ENCODE peak calls at places on chromosomes 7 and 10, in eight cellular contexts. One of them, this sample, is unnamed.
A peak's percentile ranks its signal among the peaks of the same experiment; 100 is the strongest.

GRCh38 chr7:79876769-79877362 is 257.8 kb upstream of the GNAI1 start:
- DNase-seq in brain microvascular endothelial cell: peak; percentile 97
- DNase-seq in fibroblast of lung: peak; percentile 99
- DNase-seq in heart left ventricle: no peak
- DNase-seq in dorsolateral prefrontal cortex: no peak
- DNase-seq in PC-9: peak; percentile 43
- DNase-seq in RWPE2: no peak
- DNase-seq in thoracic aorta: no peak
- DNase-seq in this sample: peak; percentile 4

GRCh38 chr7:29884399-29885272 is 78.3 kb downstream of the WIPF3 start:
- DNase-seq in fibroblast of lung: no peak
- DNase-seq in PC-9: no peak
- DNase-seq in heart left ventricle: no peak
- DNase-seq in brain microvascular endothelial cell: no peak
- DNase-seq in dorsolateral prefrontal cortex: peak; percentile 56
- DNase-seq in thoracic aorta: no peak
- DNase-seq in RWPE2: no peak
- DNase-seq in this sample: no peak

GRCh38 chr10:98321203-98321780 is 53.3 kb upstream of the LOXL4 start:
- DNase-seq in dorsolateral prefrontal cortex: no peak
- DNase-seq in thoracic aorta: no peak
- DNase-seq in brain microvascular endothelial cell: no peak
- DNase-seq in PC-9: no peak
- DNase-seq in fibroblast of lung: no peak
- DNase-seq in RWPE2: no peak
- DNase-seq in heart left ventricle: no peak
- DNase-seq in this sample: no peak

GRCh38 chr10:99337911-99338310 is 8.8 kb downstream of the CNNM1 start:
- DNase-seq in brain microvascular endothelial cell: no peak
- DNase-seq in dorsolateral prefrontal cortex: no peak
- DNase-seq in thoracic aorta: no peak
- DNase-seq in PC-9: no peak
- DNase-seq in fibroblast of lung: no peak
- DNase-seq in heart left ventricle: no peak
- DNase-seq in RWPE2: no peak
- DNase-seq in this sample: no peak

GRCh38 chr7:122412886-122413285 is 108.3 kb upstream of the FEZF1 start:
- DNase-seq in RWPE2: no peak
- DNase-seq in PC-9: no peak
- DNase-seq in brain microvascular endothelial cell: peak; percentile 78
- DNase-seq in heart left ventricle: no peak
- DNase-seq in fibroblast of lung: peak; percentile 93
- DNase-seq in dorsolateral prefrontal cortex: no peak
- DNase-seq in thoracic aorta: no peak
- DNase-seq in this sample: no peak

GRCh38 chr7:41887446-41887845 is 184.6 kb upstream of the INHBA start:
- DNase-seq in fibroblast of lung: no peak
- DNase-seq in RWPE2: no peak
- DNase-seq in PC-9: no peak
- DNase-seq in brain microvascular endothelial cell: no peak
- DNase-seq in thoracic aorta: no peak
- DNase-seq in dorsolateral prefrontal cortex: no peak
- DNase-seq in heart left ventricle: no peak
- DNase-seq in this sample: no peak

GRCh38 chr7:5494683-5495561 is 71.3 kb upstream of the TNRC18 start:
- DNase-seq in brain microvascular endothelial cell: peak; percentile 59
- DNase-seq in PC-9: peak; percentile 84
- DNase-seq in RWPE2: no peak
- DNase-seq in thoracic aorta: no peak
- DNase-seq in heart left ventricle: peak; percentile 80
- DNase-seq in dorsolateral prefrontal cortex: peak; percentile 88
- DNase-seq in fibroblast of lung: peak; percentile 73
- DNase-seq in this sample: peak; percentile 84

GRCh38 chr7:45687721-45688120 is 113.6 kb downstream of the ADCY1 start:
- DNase-seq in brain microvascular endothelial cell: no peak
- DNase-seq in heart left ventricle: no peak
- DNase-seq in dorsolateral prefrontal cortex: no peak
- DNase-seq in fibroblast of lung: no peak
- DNase-seq in thoracic aorta: no peak
- DNase-seq in RWPE2: no peak
- DNase-seq in PC-9: no peak
- DNase-seq in this sample: no peak

DNA sequence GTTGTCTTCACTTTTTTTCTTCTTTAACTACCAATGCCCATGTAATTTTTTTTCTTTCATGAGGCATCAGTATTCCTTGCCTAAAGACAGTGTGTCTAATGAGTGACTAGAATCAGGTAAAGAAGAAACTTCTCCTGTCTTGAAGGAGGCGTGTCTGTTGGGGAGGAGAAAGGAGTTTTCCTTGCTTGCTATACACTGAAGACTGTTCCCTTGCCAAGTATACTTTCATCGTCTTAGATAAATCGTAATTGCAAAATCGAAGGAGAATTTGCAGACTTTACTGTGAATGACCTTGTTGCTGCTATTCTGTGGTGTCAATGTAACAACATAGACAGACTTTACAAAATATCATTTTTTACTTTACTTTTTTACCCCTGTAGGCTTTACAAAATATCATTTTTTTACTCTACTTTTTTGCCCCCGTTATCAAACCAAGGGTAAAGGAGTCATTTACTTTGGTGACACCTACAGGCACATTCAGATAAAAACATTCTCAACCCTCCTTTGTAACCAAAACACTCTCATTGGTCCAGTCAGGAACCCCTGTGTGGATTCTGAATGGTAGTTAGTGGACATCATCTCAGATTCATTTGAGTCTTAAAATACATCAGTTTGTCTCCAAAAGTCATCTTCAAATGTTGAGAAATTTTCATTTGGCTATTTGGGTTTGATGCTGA is 232.4 kb downstream of the AHR start:
- DNase-seq in brain microvascular endothelial cell: no peak
- DNase-seq in PC-9: no peak
- DNase-seq in RWPE2: no peak
- DNase-seq in heart left ventricle: no peak
- DNase-seq in dorsolateral prefrontal cortex: no peak
- DNase-seq in thoracic aorta: no peak
- DNase-seq in fibroblast of lung: peak; percentile 39
- DNase-seq in this sample: no peak
- TF ChIP-seq CTCF in brain microvascular endothelial cell: peak; percentile 22
- TF ChIP-seq CTCF in PC-9: no peak
- TF ChIP-seq CTCF in RWPE2: peak; percentile 38
- TF ChIP-seq CTCF in heart left ventricle: peak; percentile 13
- TF ChIP-seq CTCF in dorsolateral prefrontal cortex: peak; percentile 52
- TF ChIP-seq CTCF in thoracic aorta: no peak
- TF ChIP-seq CTCF in fibroblast of lung: no peak
- TF ChIP-seq CTCF in this sample: peak; percentile 42

GRCh38 chr7:67696878-67697277 is 700.2 kb downstream of the TYW1 start:
- DNase-seq in PC-9: peak; percentile 61
- DNase-seq in heart left ventricle: no peak
- DNase-seq in thoracic aorta: no peak
- DNase-seq in brain microvascular endothelial cell: no peak
- DNase-seq in fibroblast of lung: no peak
- DNase-seq in dorsolateral prefrontal cortex: no peak
- DNase-seq in RWPE2: no peak
- DNase-seq in this sample: no peak

GRCh38 chr7:67690700-67691099 is 694.1 kb downstream of the TYW1 start:
- DNase-seq in RWPE2: no peak
- DNase-seq in heart left ventricle: no peak
- DNase-seq in brain microvascular endothelial cell: no peak
- DNase-seq in PC-9: no peak
- DNase-seq in fibroblast of lung: no peak
- DNase-seq in thoracic aorta: no peak
- DNase-seq in dorsolateral prefrontal cortex: no peak
- DNase-seq in this sample: no peak

GRCh38 chr7:67692425-67692824 is 695.8 kb downstream of the TYW1 start:
- DNase-seq in brain microvascular endothelial cell: no peak
- DNase-seq in PC-9: peak; percentile 39
- DNase-seq in fibroblast of lung: no peak
- DNase-seq in dorsolateral prefrontal cortex: no peak
- DNase-seq in thoracic aorta: no peak
- DNase-seq in RWPE2: no peak
- DNase-seq in heart left ventricle: no peak
- DNase-seq in this sample: no peak

DNA sequence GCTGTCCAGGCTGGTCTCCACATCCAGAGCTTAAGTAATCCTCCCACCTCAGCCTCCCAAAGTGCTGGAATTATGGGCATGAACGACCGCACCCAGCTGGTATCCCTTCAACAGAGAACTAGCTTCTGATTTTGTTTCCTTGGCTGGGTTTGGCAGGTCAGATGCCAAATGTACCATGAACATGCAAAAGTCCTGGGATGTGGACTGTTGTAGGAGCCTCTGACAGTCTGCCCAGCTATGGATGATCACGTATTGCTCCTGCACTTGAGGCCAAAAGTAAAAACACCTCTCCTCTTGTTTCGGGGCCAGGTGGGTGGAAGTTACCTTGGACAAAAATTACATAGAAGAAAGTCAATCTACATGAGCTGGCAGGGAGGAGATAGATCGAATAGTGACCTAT is 699.5 kb downstream of the TYW1 start:
- DNase-seq in thoracic aorta: no peak
- DNase-seq in dorsolateral prefrontal cortex: no peak
- DNase-seq in fibroblast of lung: no peak
- DNase-seq in PC-9: no peak
- DNase-seq in brain microvascular endothelial cell: no peak
- DNase-seq in RWPE2: no peak
- DNase-seq in heart left ventricle: no peak
- DNase-seq in this sample: no peak
- TF ChIP-seq CTCF in thoracic aorta: no peak
- TF ChIP-seq CTCF in dorsolateral prefrontal cortex: no peak
- TF ChIP-seq CTCF in fibroblast of lung: no peak
- TF ChIP-seq CTCF in PC-9: no peak
- TF ChIP-seq CTCF in brain microvascular endothelial cell: no peak
- TF ChIP-seq CTCF in RWPE2: no peak
- TF ChIP-seq CTCF in heart left ventricle: no peak
- TF ChIP-seq CTCF in this sample: no peak

GRCh38 chr7:112969946-112970345 is 116.7 kb downstream of the GPR85 start:
- DNase-seq in fibroblast of lung: no peak
- DNase-seq in RWPE2: no peak
- DNase-seq in PC-9: no peak
- DNase-seq in brain microvascular endothelial cell: no peak
- DNase-seq in dorsolateral prefrontal cortex: no peak
- DNase-seq in heart left ventricle: no peak
- DNase-seq in thoracic aorta: no peak
- DNase-seq in this sample: no peak

GRCh38 chr7:112965506-112965905 is 121.1 kb downstream of the GPR85 start:
- DNase-seq in dorsolateral prefrontal cortex: no peak
- DNase-seq in fibroblast of lung: no peak
- DNase-seq in heart left ventricle: no peak
- DNase-seq in brain microvascular endothelial cell: no peak
- DNase-seq in thoracic aorta: no peak
- DNase-seq in PC-9: no peak
- DNase-seq in RWPE2: no peak
- DNase-seq in this sample: no peak

DNA sequence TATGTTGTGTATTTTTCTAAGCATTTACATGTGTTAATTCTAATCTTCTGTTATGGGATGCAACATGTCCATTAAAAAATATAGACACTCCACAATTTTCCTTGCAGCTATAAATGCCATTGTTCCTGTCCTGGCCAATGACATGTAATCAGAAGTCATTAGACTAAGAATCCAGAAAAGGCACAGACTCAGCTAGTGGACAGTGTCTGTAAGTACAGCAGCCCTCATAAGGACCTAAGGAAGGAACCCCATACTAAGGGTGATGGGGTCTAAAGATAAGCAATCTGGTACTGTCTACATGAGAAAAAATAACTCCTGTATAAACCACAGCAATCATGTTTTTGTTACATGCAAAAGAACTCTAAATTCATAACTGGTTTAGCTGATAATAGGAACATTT is 115.9 kb downstream of the GPR85 start:
- DNase-seq in heart left ventricle: no peak
- DNase-seq in dorsolateral prefrontal cortex: no peak
- DNase-seq in brain microvascular endothelial cell: no peak
- DNase-seq in PC-9: no peak
- DNase-seq in thoracic aorta: no peak
- DNase-seq in fibroblast of lung: no peak
- DNase-seq in RWPE2: no peak
- DNase-seq in this sample: no peak
- TF ChIP-seq CTCF in heart left ventricle: no peak
- TF ChIP-seq CTCF in dorsolateral prefrontal cortex: no peak
- TF ChIP-seq CTCF in brain microvascular endothelial cell: peak; percentile 36
- TF ChIP-seq CTCF in PC-9: no peak
- TF ChIP-seq CTCF in thoracic aorta: no peak
- TF ChIP-seq CTCF in fibroblast of lung: peak; percentile 17
- TF ChIP-seq CTCF in RWPE2: no peak
- TF ChIP-seq CTCF in this sample: no peak

GRCh38 chr10:119537953-119538630 is 4.4 kb downstream of the RGS10 start:
- DNase-seq in heart left ventricle: no peak
- DNase-seq in PC-9: no peak
- DNase-seq in brain microvascular endothelial cell: no peak
- DNase-seq in RWPE2: no peak
- DNase-seq in dorsolateral prefrontal cortex: no peak
- DNase-seq in thoracic aorta: no peak
- DNase-seq in fibroblast of lung: no peak
- DNase-seq in this sample: no peak

GRCh38 chr10:119541046-119541445 is 1.5 kb downstream of the RGS10 start:
- DNase-seq in heart left ventricle: no peak
- DNase-seq in fibroblast of lung: peak; percentile 31
- DNase-seq in thoracic aorta: no peak
- DNase-seq in brain microvascular endothelial cell: no peak
- DNase-seq in dorsolateral prefrontal cortex: no peak
- DNase-seq in PC-9: peak; percentile 37
- DNase-seq in RWPE2: no peak
- DNase-seq in this sample: peak; percentile 53

GRCh38 chr10:119539359-119539651 is 3.2 kb downstream of the RGS10 start:
- DNase-seq in dorsolateral prefrontal cortex: no peak
- DNase-seq in heart left ventricle: no peak
- DNase-seq in fibroblast of lung: no peak
- DNase-seq in PC-9: peak; percentile 62
- DNase-seq in RWPE2: no peak
- DNase-seq in brain microvascular endothelial cell: no peak
- DNase-seq in thoracic aorta: no peak
- DNase-seq in this sample: peak; percentile 55

GRCh38 chr10:119540038-119540437 is 2.5 kb downstream of the RGS10 start:
- DNase-seq in PC-9: no peak
- DNase-seq in thoracic aorta: no peak
- DNase-seq in RWPE2: no peak
- DNase-seq in fibroblast of lung: no peak
- DNase-seq in dorsolateral prefrontal cortex: no peak
- DNase-seq in heart left ventricle: no peak
- DNase-seq in brain microvascular endothelial cell: no peak
- DNase-seq in this sample: no peak

DNA sequence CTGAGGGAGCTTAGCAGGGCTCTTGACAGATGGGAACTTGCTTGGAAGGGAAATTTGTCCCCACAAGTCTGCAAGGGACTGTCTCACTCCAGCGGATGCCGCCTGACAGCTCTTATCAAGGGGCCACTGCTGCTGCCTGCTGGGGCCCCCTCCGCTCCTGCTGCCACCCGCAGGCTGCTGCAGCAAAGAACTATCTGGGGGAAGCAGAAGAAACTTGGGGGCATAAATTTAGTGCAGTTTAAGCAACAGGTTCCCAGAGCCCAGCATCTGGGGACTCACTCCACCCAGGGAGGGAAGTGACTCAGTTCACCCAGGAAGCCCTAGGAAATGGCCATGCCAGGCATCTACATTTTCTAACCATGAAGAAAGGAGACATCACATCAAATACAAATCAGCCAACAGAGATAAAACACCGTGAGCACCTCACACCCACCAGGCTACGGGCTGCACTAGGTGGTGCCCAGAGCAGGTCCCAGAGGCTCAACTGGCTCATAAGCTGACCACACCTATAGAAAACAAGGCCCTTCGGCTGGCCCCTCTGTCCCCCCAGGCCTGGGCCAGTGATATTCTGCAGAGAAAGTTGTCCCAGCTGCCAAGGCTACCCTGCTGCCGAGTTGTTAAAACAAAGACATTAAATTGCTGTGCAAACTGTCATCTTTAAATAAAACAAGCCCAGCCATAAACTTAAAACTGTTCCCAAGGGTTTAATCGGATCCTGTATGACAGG is 3.7 kb downstream of the RGS10 start:
- DNase-seq in RWPE2: no peak
- DNase-seq in brain microvascular endothelial cell: no peak
- DNase-seq in heart left ventricle: no peak
- DNase-seq in PC-9: no peak
- DNase-seq in dorsolateral prefrontal cortex: no peak
- DNase-seq in fibroblast of lung: no peak
- DNase-seq in thoracic aorta: no peak
- DNase-seq in this sample: peak; percentile 82
- TF ChIP-seq CTCF in RWPE2: no peak
- TF ChIP-seq CTCF in brain microvascular endothelial cell: peak; percentile 23
- TF ChIP-seq CTCF in heart left ventricle: no peak
- TF ChIP-seq CTCF in PC-9: no peak
- TF ChIP-seq CTCF in dorsolateral prefrontal cortex: no peak
- TF ChIP-seq CTCF in fibroblast of lung: no peak
- TF ChIP-seq CTCF in thoracic aorta: no peak
- TF ChIP-seq CTCF in this sample: no peak

This sample was measured in activated CD8-positive, alpha-beta T cell treated with anti-CD3 and anti-CD28 coated beads for 36 hours.